ENCODE peak calls at places on chromosome 17, in eight cellular contexts. Z is GM06990, B is fibroblast of lung, C is heart right ventricle, L is ascending aorta, A is AG09319, D is progenitor cell of endocrine pancreas, N is vagina. X is an unnamed sample.
A peak's percentile ranks its signal among the peaks of the same experiment; 100 is the strongest.

GRCh38 chr17:68378202-68379149 is 78.8 kb downstream of the WIPI1 start:
- DNase-seq in D (no peak), L (peak; percentile 94), A (peak; percentile 89), N (no peak), B (peak; percentile 97), Z (no peak), C (peak; percentile 92), X (no peak)

GRCh38 chr17:38996660-38997337 is 29.6 kb upstream of the FBXO47 start:
- DNase-seq in Z (no peak), L (no peak), D (no peak), A (no peak), B (no peak), N (no peak), C (no peak), X (no peak)

GRCh38 chr17:4482338-4483011 is 16.2 kb upstream of the SPNS2 start:
- DNase-seq in D (no peak), N (no peak), C (no peak), Z (no peak), A (no peak), L (no peak), B (no peak), X (no peak)

GRCh38 chr17:39674702-39675389 is 6.6 kb downstream of the PNMT start:
- DNase-seq in A (no peak), C (peak; percentile 72), D (no peak), L (no peak), B (no peak), N (no peak), Z (no peak), X (peak; percentile 54)

GRCh38 chr17:56786989-56787482 is 46.7 kb downstream of the C17orf67 start:
- DNase-seq in Z (peak; percentile 14), C (no peak), D (no peak), A (peak; percentile 93), B (peak; percentile 93), L (no peak), N (no peak), X (no peak)

GRCh38 chr17:71176315-71176714 is 944.5 kb upstream of the SOX9 start:
- DNase-seq in Z (no peak), A (no peak), L (no peak), C (no peak), D (no peak), B (no peak), N (no peak), X (no peak)

GRCh38 chr17:2075336-2076056 is 20.6 kb downstream of the HIC1 start:
- DNase-seq in D (no peak), C (no peak), B (peak; percentile 69), L (no peak), N (no peak), A (no peak), Z (no peak), X (peak; percentile 53)

GRCh38 chr17:58516644-58517377 is 2.4 kb upstream of the MTMR4 start:
- DNase-seq in N (no peak), Z (no peak), L (no peak), C (no peak), D (no peak), B (no peak), A (no peak), X (no peak)

GRCh38 chr17:848402-848801 is 66.2 kb downstream of the MRM3 start:
- DNase-seq in C (peak; percentile 21), Z (no peak), A (no peak), B (no peak), L (no peak), N (no peak), D (no peak), X (no peak)

DNA sequence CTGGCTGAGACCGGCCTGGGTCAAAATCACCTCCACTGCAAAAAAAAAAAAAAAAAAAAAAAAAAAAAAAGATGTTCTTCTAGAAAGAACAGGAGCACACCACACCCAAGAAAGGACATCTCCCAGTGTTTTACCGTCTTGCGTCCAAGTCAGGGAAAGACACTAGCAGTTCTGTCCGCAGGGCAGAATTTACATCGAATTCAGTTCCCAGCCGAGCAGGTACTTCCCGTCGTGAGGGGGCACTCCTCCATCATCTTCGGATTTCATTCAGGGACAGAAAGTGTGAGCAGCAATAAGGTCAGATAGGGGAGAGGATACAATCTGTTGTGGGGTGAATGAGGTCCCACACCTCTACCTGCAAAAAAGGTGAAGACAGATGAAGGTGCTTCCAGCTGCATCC is 574.7 kb downstream of the KCNJ18 start:
- DNase-seq in Z (no peak), C (no peak), L (no peak), D (no peak), A (no peak), N (no peak), B (no peak), X (no peak)
- TF ChIP-seq CTCF in Z (no peak), C (no peak), L (no peak), D (no peak), A (no peak), N (no peak), B (no peak), X (no peak)

DNA sequence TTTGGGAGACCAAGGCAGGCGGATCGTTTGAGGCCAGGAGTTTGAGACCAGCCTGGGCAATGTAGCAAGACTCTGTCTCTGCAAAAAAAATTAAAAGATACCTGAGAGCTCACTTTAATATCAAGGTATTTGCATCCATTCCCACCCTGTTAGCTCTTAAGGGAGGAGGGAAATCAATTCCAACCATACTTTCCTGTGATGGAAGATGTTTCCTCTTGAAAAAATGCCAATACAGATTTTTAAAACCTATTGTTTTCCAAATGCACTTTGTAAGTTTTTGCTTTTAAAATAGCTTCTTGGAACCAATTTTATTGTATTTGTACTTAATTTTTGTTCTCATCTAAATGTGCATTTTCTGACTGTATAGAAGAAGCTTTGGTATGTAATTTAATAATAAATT is 49.2 kb downstream of the GOSR1 start:
- DNase-seq in A (no peak), N (no peak), L (no peak), B (no peak), Z (no peak), C (no peak), D (no peak), X (no peak)
- TF ChIP-seq CTCF in A (no peak), N (no peak), L (no peak), B (no peak), Z (no peak), C (no peak), D (no peak), X (no peak)

DNA sequence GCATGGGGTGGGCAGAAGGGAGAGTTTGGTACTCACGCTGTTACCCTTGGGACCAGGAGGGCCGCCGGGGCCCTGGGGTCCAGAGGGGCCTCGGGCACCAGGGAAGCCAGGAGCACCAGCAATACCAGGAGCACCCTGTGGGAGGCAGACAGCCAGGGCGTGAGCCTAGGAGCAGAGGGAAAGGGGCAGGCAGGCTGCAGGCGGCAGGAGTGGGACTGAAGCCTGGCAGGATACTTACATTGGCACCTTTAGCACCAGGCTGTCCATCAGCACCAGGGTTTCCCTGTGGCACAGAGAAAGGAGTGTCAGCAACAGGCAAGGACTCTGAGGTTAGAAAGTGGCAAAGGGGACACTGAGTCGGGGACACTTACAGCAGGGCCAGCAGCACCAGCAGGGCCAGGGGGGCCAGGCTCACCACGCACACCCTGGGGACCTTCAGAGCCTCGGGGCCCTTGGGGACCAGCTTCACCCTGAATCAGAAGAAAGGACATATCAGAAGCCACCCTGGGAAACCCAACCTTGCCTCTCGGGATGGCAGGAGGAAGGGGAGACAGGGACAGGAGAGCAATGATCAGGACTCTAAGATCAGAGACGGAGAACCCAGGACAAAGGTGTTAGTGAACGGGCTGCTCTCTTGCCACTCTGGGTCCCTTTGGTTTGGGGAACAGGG is 6.1 kb downstream of the COL1A1 start:
- DNase-seq in N (no peak), L (no peak), D (no peak), B (no peak), A (no peak), C (no peak), Z (no peak), X (no peak)
- TF ChIP-seq CTCF in N (no peak), L (no peak), D (no peak), B (peak; percentile 38), A (peak; percentile 46), C (no peak), Z (no peak), X (no peak)

GRCh38 chr17:49841548-49841947 is 6.3 kb downstream of the TAC4 start:
- DNase-seq in D (no peak), C (no peak), N (no peak), L (no peak), B (no peak), A (no peak), Z (no peak), X (no peak)
- TF ChIP-seq CTCF in D (no peak), C (no peak), N (no peak), L (no peak), B (no peak), A (no peak), Z (no peak), X (no peak)

GRCh38 chr17:7234100-7235012 is at the start of gene DVL2:
- DNase-seq in Z (peak; percentile 92), C (peak; percentile 96), A (peak; percentile 86), L (peak; percentile 82), B (peak; percentile 95), N (no peak), D (peak; percentile 88), X (peak; percentile 98)
- TF ChIP-seq CTCF in Z (no peak), C (no peak), A (no peak), L (no peak), B (no peak), N (peak; percentile 6), D (no peak), X (no peak)

GRCh38 chr17:63685021-63685420 is 14.9 kb downstream of the LIMD2 start:
- DNase-seq in B (no peak), C (no peak), A (no peak), Z (no peak), D (no peak), N (no peak), L (no peak), X (no peak)

GRCh38 chr17:63688396-63689020 is 11.4 kb downstream of the LIMD2 start:
- DNase-seq in B (no peak), D (no peak), A (no peak), N (no peak), L (no peak), C (no peak), Z (no peak), X (peak; percentile 45)

GRCh38 chr17:63682981-63683380 is 16.9 kb downstream of the LIMD2 start:
- DNase-seq in A (no peak), N (no peak), B (no peak), D (no peak), L (no peak), Z (no peak), C (no peak), X (no peak)

GRCh38 chr17:63685578-63685977 is 14.3 kb downstream of the LIMD2 start:
- DNase-seq in C (no peak), N (no peak), D (no peak), B (no peak), Z (no peak), A (no peak), L (no peak), X (no peak)

GRCh38 chr17:63686138-63686685 is 13.7 kb downstream of the LIMD2 start:
- DNase-seq in N (no peak), L (no peak), C (no peak), B (no peak), Z (no peak), D (no peak), A (no peak), X (no peak)
- TF ChIP-seq CTCF in N (no peak), L (no peak), C (no peak), B (no peak), Z (no peak), D (no peak), A (no peak), X (no peak)